ENCODE peak calls at places on chromosomes 16 and 17, in five cellular contexts. Z is tibial nerve, Q is NB4, F is IMR-90, W is ovary. M is an unnamed sample.

GRCh38 chr16:89036776-89037175 is 56.9 kb upstream of the ACSF3 start:
- DNase-seq in Z (no peak), Q (no peak), F (no peak), W (no peak), M (no peak)

GRCh38 chr16:75130150-75130771 is 13.7 kb upstream of the LDHD start:
- DNase-seq in Z (no peak), Q (peak; percentile 43), F (no peak), W (no peak), M (no peak)

GRCh38 chr17:79978545-79978852 is 57.2 kb downstream of the TBC1D16 start:
- DNase-seq in Z (no peak), Q (no peak), F (no peak), W (no peak), M (no peak)

GRCh38 chr16:87382023-87382785 is 1.4 kb downstream of the FBXO31 start:
- DNase-seq in Z (no peak), Q (no peak), F (no peak), W (no peak), M (no peak)

GRCh38 chr17:66190738-66191606 is 961 bp downstream of the CEP112 start:
- DNase-seq in Z (no peak), Q (no peak), F (peak; percentile 79), W (no peak), M (no peak)

GRCh38 chr16:3762080-3762750 is 44.9 kb upstream of the TRAP1 start:
- DNase-seq in Z (no peak), Q (no peak), F (no peak), W (no peak), M (peak; percentile 74)

GRCh38 chr17:73533127-73533526 is 111.1 kb downstream of the SDK2 start:
- DNase-seq in Z (no peak), Q (no peak), F (no peak), W (no peak), M (no peak)

GRCh38 chr17:2814499-2815341 is 18.5 kb downstream of the RAP1GAP2 start:
- DNase-seq in Z (no peak), Q (peak; percentile 80), F (no peak), W (no peak), M (peak; percentile 88)

GRCh38 chr17:4179071-4179470 is 36.1 kb downstream of the CYB5D2 start:
- DNase-seq in Z (no peak), Q (no peak), F (no peak), W (no peak), M (no peak)

GRCh38 chr16:77618011-77618410 is 104.3 kb upstream of the NUDT7 start:
- DNase-seq in Z (no peak), Q (no peak), F (no peak), W (no peak), M (no peak)

GRCh38 chr16:87345721-87346424 is 28.7 kb upstream of the C16orf95 start:
- DNase-seq in Z (no peak), Q (no peak), F (no peak), W (no peak), M (no peak)

GRCh38 chr17:65656390-65657250 is 95.2 kb upstream of the AXIN2 start:
- DNase-seq in Z (no peak), Q (no peak), F (peak; percentile 26), W (no peak), M (no peak)

GRCh38 chr17:32258383-32259121 is 7.1 kb upstream of the RHBDL3 start:
- DNase-seq in Z (no peak), Q (no peak), F (no peak), W (no peak), M (no peak)

GRCh38 chr16:4612977-4613635 is 1.6 kb downstream of the UBALD1 start:
- DNase-seq in Z (no peak), Q (peak; percentile 72), F (no peak), W (no peak), M (no peak)

GRCh38 chr16:27379919-27380318 is 22.1 kb upstream of the IL21R start:
- DNase-seq in Z (no peak), Q (no peak), F (no peak), W (no peak), M (peak; percentile 23)

GRCh38 chr16:89256651-89257254 is 39.2 kb downstream of the ZNF778 start:
- DNase-seq in Z (no peak), Q (peak; percentile 62), F (peak; percentile 63), W (no peak), M (no peak)

GRCh38 chr16:53852678-53853077 is 148.7 kb downstream of the FTO start:
- DNase-seq in Z (no peak), Q (peak; percentile 53), F (peak; percentile 10), W (no peak), M (no peak)

GRCh38 chr17:68175416-68175815 is 72.4 kb upstream of the AMZ2 start:
- DNase-seq in Z (no peak), Q (no peak), F (no peak), W (no peak), M (peak; percentile 66)

GRCh38 chr16:2275476-2276450 is 7.8 kb upstream of the RNPS1 start:
- DNase-seq in Z (no peak), Q (no peak), F (no peak), W (no peak), M (no peak)

DNA sequence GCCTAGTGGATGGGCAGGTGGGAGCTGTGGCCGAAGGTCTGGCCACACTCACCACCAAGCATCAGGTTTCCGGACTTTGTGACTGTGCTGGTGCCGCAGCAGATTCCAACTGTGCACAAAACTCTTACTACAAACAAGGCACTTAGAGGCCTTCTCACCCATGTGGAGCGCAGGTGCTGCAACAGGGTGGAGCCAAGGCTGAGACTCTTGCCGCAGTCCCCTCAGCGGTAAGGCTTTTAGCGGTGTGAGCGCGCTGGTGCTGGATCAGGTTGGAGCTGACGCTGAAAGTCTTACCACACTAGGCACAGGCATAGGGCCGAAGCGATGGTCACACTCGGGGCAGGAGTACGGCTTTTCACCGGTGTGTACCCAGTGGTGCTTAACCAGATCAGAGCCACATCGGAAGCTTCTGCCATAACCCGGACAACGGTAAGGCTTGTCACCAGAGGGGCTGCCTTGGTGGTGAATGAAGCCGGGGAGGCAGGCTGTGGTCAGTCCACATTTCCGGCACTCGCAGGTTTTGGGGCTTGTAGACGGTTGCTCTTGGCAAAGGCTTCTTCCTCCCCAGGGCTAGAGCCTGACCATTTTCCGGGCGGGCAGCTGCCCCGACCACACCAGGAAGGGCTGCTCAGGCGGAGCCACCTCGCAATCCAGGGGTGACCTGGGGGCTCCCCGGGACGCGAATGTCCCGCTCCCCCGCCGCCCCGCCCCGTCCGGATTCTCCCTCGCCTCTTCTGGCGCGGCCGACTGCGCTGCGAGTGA is 1.0 kb upstream of the ARMC5 start:
- DNase-seq in Z (no peak), Q (peak; percentile 95), F (peak; percentile 45), W (no peak), M (peak; percentile 92)
- TF ChIP-seq POLR2A in Z (no peak), Q (peak; percentile 58), F (no peak), W (no peak), M (no peak)

GRCh38 chr16:68235105-68235881 is 634 bp downstream of the ESRP2 start:
- DNase-seq in Z (no peak), Q (no peak), F (no peak), W (peak; percentile 47), M (peak; percentile 90)
- TF ChIP-seq CTCF in Z (no peak), Q (no peak), F (no peak), W (no peak), M (no peak)

DNA sequence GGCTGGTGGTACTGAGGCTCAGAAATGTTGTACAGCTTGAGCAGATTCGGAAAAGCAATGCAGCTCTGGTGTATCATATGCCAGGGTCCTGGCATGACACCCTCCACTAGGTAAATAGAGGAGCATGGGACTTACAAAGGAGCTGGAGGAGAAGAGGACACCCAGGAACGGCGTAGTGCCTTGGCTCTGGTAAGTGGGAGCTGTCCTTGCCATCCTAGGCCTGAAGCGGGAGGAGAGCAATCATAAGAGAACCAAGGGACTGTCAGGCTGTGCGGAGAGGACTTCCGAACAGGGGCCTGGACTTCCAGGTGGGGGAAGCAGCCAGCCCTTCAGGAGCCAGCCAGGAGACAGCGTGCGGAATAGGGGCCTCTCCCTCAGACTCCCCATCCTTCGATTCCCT is 4.4 kb upstream of the HS3ST3B1 start:
- DNase-seq in Z (no peak), Q (no peak), F (no peak), W (no peak), M (peak; percentile 70)
- TF ChIP-seq POLR2A in Z (no peak), Q (no peak), F (no peak), W (no peak), M (no peak)

GRCh38 chr17:53191878-53192277 is 630.8 kb upstream of the KIF2B start:
- DNase-seq in Z (no peak), Q (peak; percentile 2), F (no peak), W (no peak), M (no peak)
- TF ChIP-seq CTCF in Z (no peak), Q (no peak), F (no peak), W (no peak), M (no peak)

DNA sequence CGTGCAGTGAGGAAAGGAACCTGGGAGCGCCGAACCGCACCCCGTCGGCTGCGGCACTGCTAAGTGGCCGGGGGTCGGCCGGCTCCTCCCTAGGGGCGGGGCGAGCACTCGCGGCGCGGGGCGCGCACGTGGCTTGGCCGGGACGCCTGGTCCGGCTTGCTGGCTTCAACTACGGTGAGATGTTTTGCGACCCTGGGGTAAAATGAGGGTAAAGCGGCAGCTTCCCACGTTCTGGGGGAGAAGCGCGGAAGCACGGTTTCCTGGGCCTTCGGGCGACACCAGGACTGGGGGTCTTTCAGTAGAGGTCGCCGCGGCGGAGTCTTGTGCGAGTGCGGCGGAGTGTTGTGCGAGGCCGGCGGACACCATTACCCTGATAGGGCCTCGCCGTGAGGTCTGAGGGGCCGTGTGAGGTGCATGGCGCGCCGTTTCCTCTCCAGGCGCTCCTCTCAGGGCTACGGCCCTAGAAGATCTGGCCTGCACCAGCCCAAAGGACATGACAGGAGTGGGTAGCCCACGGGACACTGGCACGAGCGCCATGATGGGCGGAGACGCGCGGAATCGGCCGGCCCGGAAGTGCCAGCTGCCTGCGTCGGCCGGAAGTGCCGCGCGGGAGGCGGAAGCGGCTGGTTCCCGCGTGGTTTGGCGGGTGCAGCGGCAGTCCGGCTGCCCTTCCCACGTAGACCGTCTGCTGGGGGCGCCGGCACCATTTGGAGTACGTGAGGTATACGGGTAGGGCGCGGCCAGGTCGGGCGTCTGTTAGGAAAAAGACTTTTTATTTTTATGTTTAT is at the start of gene PIGW:
- DNase-seq in Z (peak; percentile 63), Q (peak; percentile 97), F (peak; percentile 85), W (peak; percentile 86), M (peak; percentile 96)
- TF ChIP-seq POLR2A in Z (peak; percentile 66), Q (peak; percentile 93), F (peak; percentile 89), W (peak; percentile 95), M (no peak)

DNA sequence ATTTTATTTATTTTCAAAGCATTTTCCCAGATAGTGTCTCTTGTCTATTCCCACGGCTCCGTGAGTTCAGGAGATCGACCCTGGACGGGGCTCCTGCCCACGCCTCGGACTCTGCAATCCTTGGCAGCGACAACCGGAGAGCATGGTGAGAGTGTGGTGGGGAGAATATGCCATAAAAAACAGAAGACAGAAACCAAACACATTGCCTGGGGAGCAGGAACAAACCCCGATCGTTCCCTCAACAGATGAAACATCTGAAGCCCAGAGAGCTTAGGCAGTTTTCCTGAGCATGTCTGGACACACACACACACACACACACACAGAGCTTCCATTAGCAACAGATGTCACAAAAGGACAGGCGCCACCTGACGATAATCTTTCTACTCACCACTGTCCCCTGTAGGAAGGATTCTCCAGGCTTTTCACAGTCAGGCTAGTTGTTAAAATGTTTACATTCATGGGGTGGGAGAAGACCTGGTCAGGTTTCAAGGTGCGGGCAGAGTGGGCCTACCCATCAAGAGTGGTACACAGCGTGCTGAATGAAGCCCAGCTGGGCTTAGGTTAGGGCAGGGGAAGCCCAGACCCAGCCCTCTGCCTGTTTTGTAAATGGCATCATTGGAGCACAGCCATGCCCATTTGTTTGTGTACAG is 230.4 kb upstream of the TNRC6C start:
- DNase-seq in Z (peak; percentile 63), Q (no peak), F (no peak), W (no peak), M (peak; percentile 34)
- TF ChIP-seq CTCF in Z (peak; percentile 20), Q (peak; percentile 5), F (no peak), W (no peak), M (no peak)

M was measured in lower leg skin.